ENCODE peak calls at places on chromosomes 2 and 18, in five cellular contexts. T is fibroblast of gingiva, R is psoas muscle, V is NCI-H2081, X is caudate nucleus. Y is an unnamed sample.

GRCh38 chr18:24736686-24737085 is 276.2 kb downstream of the HRH4 start:
- DNase-seq in R (no peak), T (no peak), V (no peak), X (no peak), Y (no peak)

GRCh38 chr18:52826994-52827393 is 487.0 kb downstream of the DCC start:
- DNase-seq in R (no peak), T (no peak), X (no peak), V (no peak), Y (no peak)

GRCh38 chr2:178770518-178770917 is 36.7 kb downstream of the TTN start:
- DNase-seq in V (no peak), X (no peak), R (no peak), T (no peak), Y (no peak)

GRCh38 chr2:230520875-230521155 is 104.8 kb downstream of the SP100 start:
- DNase-seq in R (no peak), X (no peak), V (no peak), T (peak; percentile 17), Y (no peak)

GRCh38 chr2:172092716-172093415 is 7.6 kb downstream of the DLX1 start:
- DNase-seq in T (no peak), R (no peak), X (no peak), V (no peak), Y (no peak)

GRCh38 chr2:206800501-206801416 is 35.4 kb downstream of the FASTKD2 start:
- DNase-seq in T (peak; percentile 68), R (peak; percentile 57), X (peak; percentile 63), V (peak; percentile 79), Y (peak; percentile 46)

GRCh38 chr2:1891971-1892486 is 147.7 kb upstream of the PXDN start:
- DNase-seq in X (no peak), V (no peak), T (no peak), R (no peak), Y (no peak)

GRCh38 chr2:110097506-110098220 is 18.0 kb downstream of the MALL start:
- DNase-seq in V (no peak), T (no peak), R (no peak), X (no peak), Y (no peak)

GRCh38 chr2:28247326-28247725 is 145.3 kb upstream of the FOSL2 start:
- DNase-seq in R (no peak), X (no peak), V (no peak), T (no peak), Y (no peak)

GRCh38 chr2:107588960-107589542 is 237.6 kb upstream of the RGPD4 start:
- DNase-seq in T (no peak), R (no peak), X (no peak), V (peak; percentile 91), Y (peak; percentile 83)

GRCh38 chr2:189517847-189518535 is 62.6 kb downstream of the SLC40A1 start:
- DNase-seq in X (no peak), V (no peak), R (no peak), T (peak; percentile 79), Y (no peak)

GRCh38 chr2:238256111-238256510 is 16.3 kb upstream of the HES6 start:
- DNase-seq in T (no peak), X (no peak), R (no peak), V (no peak), Y (no peak)

GRCh38 chr2:108355907-108356734 is 21.6 kb upstream of the SULT1C4 start:
- DNase-seq in V (no peak), R (no peak), T (no peak), X (no peak), Y (no peak)

GRCh38 chr2:9627310-9627709 is 3.5 kb downstream of the YWHAQ start:
- DNase-seq in T (no peak), V (no peak), R (no peak), X (no peak), Y (no peak)

GRCh38 chr2:104854507-104855173 is 725 bp downstream of the POU3F3 start:
- DNase-seq in V (no peak), R (no peak), T (peak; percentile 15), X (no peak), Y (no peak)

GRCh38 chr2:45138904-45139303 is 129.7 kb upstream of the SIX2 start:
- DNase-seq in V (no peak), R (no peak), T (no peak), X (no peak), Y (no peak)

Y was measured in NCI-H1092 treated with DMSO at 0.1 percent for 48 hours.